ENCODE peak calls at places on chromosomes 4 and X, in five cellular contexts. R is dorsolateral prefrontal cortex, P is NCI-H1417, J is Right ventricle myocardium inferior, W is pons. I is an unnamed sample.

GRCh38 chrX:129529685-129530281 is 6.5 kb upstream of the SMARCA1 start:
- DNase-seq in P (peak), J (no peak), R (no peak), W (no peak), I (no peak)

GRCh38 chr4:71045256-71045655 is 51.8 kb downstream of the DCK start:
- DNase-seq in R (no peak), P (no peak), J (no peak), W (no peak), I (no peak)

GRCh38 chr4:3047464-3048286 is 26.7 kb downstream of the HTT-AS start:
- DNase-seq in J (peak), P (peak), R (peak), W (peak), I (peak)

GRCh38 chr4:47744253-47744652 is 93.6 kb downstream of the CORIN start:
- DNase-seq in P (no peak), R (no peak), W (no peak), J (no peak), I (no peak)

GRCh38 chr4:20370284-20370683 is 118.6 kb downstream of the SLIT2 start:
- DNase-seq in P (peak), W (no peak), R (no peak), J (no peak), I (no peak)

GRCh38 chr4:106266201-106266600 is 49.8 kb downstream of the TBCK start:
- DNase-seq in P (peak), W (peak), R (no peak), J (no peak), I (peak)

GRCh38 chrX:37922926-37923325 is 75.6 kb upstream of the DYNLT3 start:
- DNase-seq in J (no peak), R (no peak), P (no peak), W (no peak), I (no peak)

GRCh38 chr4:16165931-16166330 is 60.3 kb downstream of the TAPT1 start:
- DNase-seq in P (no peak), R (no peak), J (no peak), W (no peak), I (no peak)

GRCh38 chr4:86961605-86962295 is 26.9 kb downstream of the AFF1 start:
- DNase-seq in W (no peak), J (no peak), R (no peak), P (peak), I (no peak)

GRCh38 chrX:16807976-16808542 is 21.8 kb downstream of the TXLNG start:
- DNase-seq in P (no peak), J (no peak), R (no peak), W (no peak), I (no peak)

GRCh38 chrX:129768586-129769466 is 10.9 kb upstream of the SASH3 start:
- DNase-seq in R (no peak), W (no peak), J (peak), P (no peak), I (no peak)

GRCh38 chr4:133839326-133839725 is 362.3 kb downstream of the PABPC4L start:
- DNase-seq in R (no peak), J (no peak), P (peak), W (no peak), I (no peak)

GRCh38 chrX:33211356-33212254 is at the start of gene DMD:
- DNase-seq in P (no peak), W (peak), J (no peak), R (peak), I (peak)

GRCh38 chrX:23783569-23784486 is 855 bp downstream of the SAT1 start:
- DNase-seq in J (no peak), P (no peak), W (no peak), R (no peak), I (no peak)

GRCh38 chr4:41307633-41308032 is 50.9 kb downstream of the UCHL1 start:
- DNase-seq in J (no peak), P (no peak), W (no peak), R (no peak), I (no peak)

GRCh38 chr4:112515278-112516075 is 503 bp downstream of the NEUROG2 start:
- DNase-seq in P (peak), R (no peak), J (no peak), W (no peak), I (no peak)

GRCh38 chr4:171629182-171629581 is 184.0 kb upstream of the GALNTL6 start:
- DNase-seq in R (no peak), P (no peak), J (no peak), W (no peak), I (no peak)

GRCh38 chr4:185859106-185859505 is 47.1 kb upstream of the SORBS2 start:
- DNase-seq in W (no peak), P (no peak), J (no peak), R (no peak), I (no peak)

GRCh38 chrX:116194649-116195048 is 24.1 kb downstream of the AGTR2 start:
- DNase-seq in J (no peak), W (no peak), R (no peak), P (no peak), I (no peak)

GRCh38 chr4:56680266-56680665 is 830 bp downstream of the HOPX start:
- DNase-seq in J (no peak), P (no peak), R (no peak), W (no peak), I (no peak)

GRCh38 chrX:103092942-103093341 is at the start of gene NXF3:
- DNase-seq in P (no peak), R (no peak), J (no peak), W (no peak), I (no peak)

GRCh38 chr4:21470531-21470930 is 478.0 kb downstream of the KCNIP4 start:
- DNase-seq in P (peak), W (peak), J (no peak), R (peak), I (no peak)

GRCh38 chrX:97398030-97398551 is 514.4 kb downstream of the RPA4 start:
- DNase-seq in P (no peak), R (no peak), W (no peak), J (no peak), I (no peak)

GRCh38 chrX:68694429-68695205 is 47.2 kb downstream of the STARD8 start:
- DNase-seq in J (no peak), W (no peak), R (no peak), P (no peak), I (no peak)

GRCh38 chr4:3363411-3364141 is 70.8 kb downstream of the RGS12 start:
- DNase-seq in P (no peak), J (no peak), R (no peak), W (no peak), I (no peak)

GRCh38 chrX:38110231-38110630 is 103.9 kb downstream of the SYTL5 start:
- DNase-seq in W (no peak), P (no peak), R (no peak), J (no peak), I (no peak)

GRCh38 chr4:24730256-24731001 is 64.9 kb upstream of the SOD3 start:
- DNase-seq in W (no peak), J (peak), R (peak), P (no peak), I (no peak)

GRCh38 chr4:112865443-112865842 is 184.0 kb upstream of the ANK2 start:
- DNase-seq in W (no peak), R (no peak), J (no peak), P (no peak), I (no peak)

GRCh38 chrX:104419211-104419610 is 146.8 kb upstream of the IL1RAPL2 start:
- DNase-seq in J (no peak), P (no peak), W (no peak), R (no peak), I (no peak)

I was measured in midbrain.